ENCODE peak calls at places on chromosomes 12 and 14, in ten cellular contexts. One of them, this sample, is unnamed. For H3K4me1 and H3K36me3, the result is how much of the 10 kb centered on the place peaks cover.

GRCh38 chr12:93060666-93061413 is 131.7 kb upstream of the EEA1 start:
- DNase-seq in PC-9: no peak
- DNase-seq in K562: peak
- DNase-seq in endothelial cell of umbilical vein: peak
- DNase-seq in fibroblast of lung: peak
- DNase-seq in aorta: no peak
- DNase-seq in left ventricle myocardium inferior: no peak
- DNase-seq in heart left ventricle: peak
- DNase-seq in HCT116: no peak
- DNase-seq in stomach: no peak
- DNase-seq in this sample: no peak

GRCh38 chr12:98002887-98003493 is 512.4 kb upstream of the TMPO start:
- DNase-seq in PC-9: no peak
- DNase-seq in K562: peak
- DNase-seq in endothelial cell of umbilical vein: peak
- DNase-seq in fibroblast of lung: peak
- DNase-seq in aorta: no peak
- DNase-seq in left ventricle myocardium inferior: no peak
- DNase-seq in heart left ventricle: no peak
- DNase-seq in HCT116: peak
- DNase-seq in stomach: peak
- DNase-seq in this sample: no peak

GRCh38 chr14:85479771-85480170 is 50.2 kb upstream of the FLRT2 start:
- DNase-seq in PC-9: no peak
- DNase-seq in K562: no peak
- DNase-seq in endothelial cell of umbilical vein: no peak
- DNase-seq in fibroblast of lung: no peak
- DNase-seq in aorta: no peak
- DNase-seq in left ventricle myocardium inferior: no peak
- DNase-seq in heart left ventricle: no peak
- DNase-seq in HCT116: no peak
- DNase-seq in stomach: no peak
- DNase-seq in this sample: no peak

GRCh38 chr12:111642681-111643427 is 42.9 kb downstream of the BRAP start:
- DNase-seq in PC-9: no peak
- DNase-seq in K562: peak
- DNase-seq in endothelial cell of umbilical vein: no peak
- DNase-seq in fibroblast of lung: no peak
- DNase-seq in aorta: no peak
- DNase-seq in left ventricle myocardium inferior: no peak
- DNase-seq in heart left ventricle: no peak
- DNase-seq in HCT116: no peak
- DNase-seq in stomach: no peak
- DNase-seq in this sample: no peak

GRCh38 chr14:54420478-54421116 is 20.6 kb downstream of the CNIH1 start:
- DNase-seq in PC-9: no peak
- DNase-seq in K562: peak
- DNase-seq in endothelial cell of umbilical vein: peak
- DNase-seq in fibroblast of lung: peak
- DNase-seq in aorta: no peak
- DNase-seq in left ventricle myocardium inferior: no peak
- DNase-seq in heart left ventricle: no peak
- DNase-seq in HCT116: peak
- DNase-seq in stomach: no peak
- DNase-seq in this sample: no peak

GRCh38 chr12:5549011-5549410 is 117.1 kb downstream of the NTF3 start:
- DNase-seq in PC-9: no peak
- DNase-seq in K562: no peak
- DNase-seq in endothelial cell of umbilical vein: no peak
- DNase-seq in fibroblast of lung: no peak
- DNase-seq in aorta: no peak
- DNase-seq in left ventricle myocardium inferior: no peak
- DNase-seq in heart left ventricle: no peak
- DNase-seq in HCT116: no peak
- DNase-seq in stomach: no peak
- DNase-seq in this sample: no peak

GRCh38 chr12:54404061-54405004 is 14.7 kb downstream of the ITGA5 start:
- DNase-seq in PC-9: no peak
- DNase-seq in K562: peak
- DNase-seq in endothelial cell of umbilical vein: peak
- DNase-seq in fibroblast of lung: peak
- DNase-seq in aorta: no peak
- DNase-seq in left ventricle myocardium inferior: no peak
- DNase-seq in heart left ventricle: peak
- DNase-seq in HCT116: peak
- DNase-seq in stomach: peak
- DNase-seq in this sample: peak

GRCh38 chr14:82710257-82710841 is 1176.7 kb upstream of the SEL1L start:
- DNase-seq in PC-9: peak
- DNase-seq in K562: peak
- DNase-seq in endothelial cell of umbilical vein: peak
- DNase-seq in fibroblast of lung: peak
- DNase-seq in aorta: peak
- DNase-seq in left ventricle myocardium inferior: no peak
- DNase-seq in heart left ventricle: no peak
- DNase-seq in HCT116: peak
- DNase-seq in stomach: peak
- DNase-seq in this sample: no peak

GRCh38 chr12:50505386-50505827 is 622 bp downstream of the DIP2B start:
- DNase-seq in PC-9: no peak
- DNase-seq in K562: peak
- DNase-seq in endothelial cell of umbilical vein: peak
- DNase-seq in fibroblast of lung: peak
- DNase-seq in aorta: no peak
- DNase-seq in left ventricle myocardium inferior: peak
- DNase-seq in heart left ventricle: peak
- DNase-seq in HCT116: no peak
- DNase-seq in stomach: no peak
- DNase-seq in this sample: no peak

GRCh38 chr12:63982787-63983186 is 138.3 kb downstream of the SRGAP1 start:
- DNase-seq in PC-9: no peak
- DNase-seq in K562: no peak
- DNase-seq in endothelial cell of umbilical vein: no peak
- DNase-seq in fibroblast of lung: no peak
- DNase-seq in aorta: no peak
- DNase-seq in left ventricle myocardium inferior: no peak
- DNase-seq in heart left ventricle: no peak
- DNase-seq in HCT116: no peak
- DNase-seq in stomach: no peak
- DNase-seq in this sample: no peak

GRCh38 chr12:2586159-2587035 is 208.4 kb upstream of the FKBP4 start:
- DNase-seq in PC-9: no peak
- DNase-seq in K562: no peak
- DNase-seq in endothelial cell of umbilical vein: no peak
- DNase-seq in fibroblast of lung: peak
- DNase-seq in aorta: no peak
- DNase-seq in left ventricle myocardium inferior: no peak
- DNase-seq in heart left ventricle: no peak
- DNase-seq in HCT116: no peak
- DNase-seq in stomach: peak
- DNase-seq in this sample: no peak

GRCh38 chr14:77212933-77213656 is 31.5 kb downstream of the TMEM63C start:
- DNase-seq in PC-9: peak
- DNase-seq in K562: peak
- DNase-seq in endothelial cell of umbilical vein: no peak
- DNase-seq in fibroblast of lung: peak
- DNase-seq in aorta: no peak
- DNase-seq in left ventricle myocardium inferior: no peak
- DNase-seq in heart left ventricle: no peak
- DNase-seq in HCT116: peak
- DNase-seq in stomach: peak
- DNase-seq in this sample: no peak

GRCh38 chr14:50319293-50319692 is 7.2 kb downstream of the DMAC2L start:
- DNase-seq in PC-9: no peak
- DNase-seq in K562: no peak
- DNase-seq in endothelial cell of umbilical vein: no peak
- DNase-seq in fibroblast of lung: no peak
- DNase-seq in aorta: no peak
- DNase-seq in left ventricle myocardium inferior: no peak
- DNase-seq in heart left ventricle: no peak
- DNase-seq in HCT116: no peak
- DNase-seq in stomach: no peak
- DNase-seq in this sample: no peak

GRCh38 chr12:52156757-52157565 is 34.9 kb downstream of the KRT80 start:
- DNase-seq in PC-9: peak
- DNase-seq in K562: peak
- DNase-seq in endothelial cell of umbilical vein: peak
- DNase-seq in fibroblast of lung: no peak
- DNase-seq in aorta: peak
- DNase-seq in left ventricle myocardium inferior: peak
- DNase-seq in heart left ventricle: peak
- DNase-seq in HCT116: no peak
- DNase-seq in stomach: peak
- DNase-seq in this sample: peak

GRCh38 chr12:108686753-108687152 is 44.6 kb downstream of the CORO1C start:
- DNase-seq in PC-9: no peak
- DNase-seq in K562: no peak
- DNase-seq in endothelial cell of umbilical vein: no peak
- DNase-seq in fibroblast of lung: no peak
- DNase-seq in aorta: no peak
- DNase-seq in left ventricle myocardium inferior: peak
- DNase-seq in heart left ventricle: peak
- DNase-seq in HCT116: no peak
- DNase-seq in stomach: no peak
- DNase-seq in this sample: no peak
- H3K4me1 ChIP-seq in PC-9: under half
- H3K4me1 ChIP-seq in K562: under half
- H3K4me1 ChIP-seq in endothelial cell of umbilical vein: half or more
- H3K4me1 ChIP-seq in fibroblast of lung: under half
- H3K4me1 ChIP-seq in aorta: under half
- H3K4me1 ChIP-seq in left ventricle myocardium inferior: half or more
- H3K4me1 ChIP-seq in heart left ventricle: half or more
- H3K4me1 ChIP-seq in HCT116: under half
- H3K4me1 ChIP-seq in stomach: half or more
- H3K4me1 ChIP-seq in this sample: under half

DNA sequence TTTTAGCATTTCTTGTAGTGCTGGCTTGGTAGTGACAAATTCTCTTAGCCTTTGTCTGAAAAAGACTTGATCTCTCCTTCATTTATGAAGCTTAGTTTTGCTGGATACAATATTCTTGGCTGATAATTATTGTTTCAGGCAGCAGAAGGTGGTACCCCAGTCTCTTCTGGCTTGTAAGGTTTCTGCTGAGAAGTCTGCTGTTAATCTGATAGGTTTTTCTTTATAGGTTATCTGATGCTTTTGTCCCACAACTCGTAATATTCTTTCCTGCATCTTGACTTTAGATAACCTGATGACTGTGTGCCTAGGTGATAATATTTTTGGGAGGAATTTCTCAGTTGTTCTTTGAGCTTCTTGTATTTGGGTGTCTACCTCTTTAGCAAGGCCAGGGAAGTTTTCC is 41.2 kb downstream of the AEBP2 start:
- DNase-seq in PC-9: no peak
- DNase-seq in K562: no peak
- DNase-seq in endothelial cell of umbilical vein: no peak
- DNase-seq in fibroblast of lung: no peak
- DNase-seq in aorta: no peak
- DNase-seq in left ventricle myocardium inferior: no peak
- DNase-seq in heart left ventricle: no peak
- DNase-seq in HCT116: no peak
- DNase-seq in stomach: no peak
- DNase-seq in this sample: no peak
- H3K36me3 ChIP-seq in PC-9: under half
- H3K36me3 ChIP-seq in K562: under half
- H3K36me3 ChIP-seq in endothelial cell of umbilical vein: under half
- H3K36me3 ChIP-seq in fibroblast of lung: under half
- H3K36me3 ChIP-seq in aorta: under half
- H3K36me3 ChIP-seq in left ventricle myocardium inferior: under half
- H3K36me3 ChIP-seq in heart left ventricle: under half
- H3K36me3 ChIP-seq in HCT116: under half
- H3K36me3 ChIP-seq in stomach: under half
- H3K36me3 ChIP-seq in this sample: under half

DNA sequence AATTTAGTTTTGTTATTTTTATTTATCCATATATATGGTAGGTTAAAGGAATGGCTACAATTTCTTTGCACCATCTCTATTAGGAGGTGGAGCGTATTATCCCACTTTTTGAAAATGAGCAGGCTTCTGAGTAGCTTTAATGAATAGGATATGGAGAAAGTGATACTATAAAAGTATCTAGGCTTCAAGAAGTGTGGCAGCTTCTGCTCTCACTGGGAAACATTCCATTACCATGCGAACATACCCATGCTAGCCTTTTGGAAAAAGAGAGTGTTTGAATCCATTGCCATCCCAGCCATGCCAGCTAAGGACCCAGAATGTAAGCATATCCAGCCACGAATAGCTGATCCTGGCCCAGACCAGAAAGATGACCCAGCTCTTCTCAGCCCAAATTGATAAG is 107.3 kb downstream of the SLC38A4 start:
- DNase-seq in PC-9: no peak
- DNase-seq in K562: no peak
- DNase-seq in endothelial cell of umbilical vein: no peak
- DNase-seq in fibroblast of lung: no peak
- DNase-seq in aorta: no peak
- DNase-seq in left ventricle myocardium inferior: no peak
- DNase-seq in heart left ventricle: no peak
- DNase-seq in HCT116: no peak
- DNase-seq in stomach: no peak
- DNase-seq in this sample: no peak
- H3K27ac ChIP-seq in PC-9: no peak
- H3K27ac ChIP-seq in K562: no peak
- H3K27ac ChIP-seq in endothelial cell of umbilical vein: no peak
- H3K27ac ChIP-seq in fibroblast of lung: no peak
- H3K27ac ChIP-seq in aorta: no peak
- H3K27ac ChIP-seq in left ventricle myocardium inferior: no peak
- H3K27ac ChIP-seq in heart left ventricle: no peak
- H3K27ac ChIP-seq in HCT116: no peak
- H3K27ac ChIP-seq in stomach: no peak
- H3K27ac ChIP-seq in this sample: no peak

GRCh38 chr12:31317471-31318397 is 8.2 kb downstream of the SINHCAF start:
- DNase-seq in PC-9: no peak
- DNase-seq in K562: no peak
- DNase-seq in endothelial cell of umbilical vein: peak
- DNase-seq in fibroblast of lung: peak
- DNase-seq in aorta: no peak
- DNase-seq in left ventricle myocardium inferior: no peak
- DNase-seq in heart left ventricle: no peak
- DNase-seq in HCT116: no peak
- DNase-seq in stomach: no peak
- DNase-seq in this sample: no peak

GRCh38 chr12:31315089-31315725 is 10.7 kb downstream of the SINHCAF start:
- DNase-seq in PC-9: no peak
- DNase-seq in K562: no peak
- DNase-seq in endothelial cell of umbilical vein: peak
- DNase-seq in fibroblast of lung: peak
- DNase-seq in aorta: no peak
- DNase-seq in left ventricle myocardium inferior: no peak
- DNase-seq in heart left ventricle: no peak
- DNase-seq in HCT116: no peak
- DNase-seq in stomach: no peak
- DNase-seq in this sample: no peak

GRCh38 chr12:31318870-31319269 is 7.1 kb downstream of the SINHCAF start:
- DNase-seq in PC-9: no peak
- DNase-seq in K562: no peak
- DNase-seq in endothelial cell of umbilical vein: no peak
- DNase-seq in fibroblast of lung: no peak
- DNase-seq in aorta: no peak
- DNase-seq in left ventricle myocardium inferior: no peak
- DNase-seq in heart left ventricle: no peak
- DNase-seq in HCT116: no peak
- DNase-seq in stomach: no peak
- DNase-seq in this sample: no peak

GRCh38 chr12:31315779-31316465 is 10.0 kb downstream of the SINHCAF start:
- DNase-seq in PC-9: no peak
- DNase-seq in K562: no peak
- DNase-seq in endothelial cell of umbilical vein: no peak
- DNase-seq in fibroblast of lung: no peak
- DNase-seq in aorta: no peak
- DNase-seq in left ventricle myocardium inferior: no peak
- DNase-seq in heart left ventricle: no peak
- DNase-seq in HCT116: no peak
- DNase-seq in stomach: no peak
- DNase-seq in this sample: no peak

GRCh38 chr12:31316964-31317363 is 9.0 kb downstream of the SINHCAF start:
- DNase-seq in PC-9: no peak
- DNase-seq in K562: no peak
- DNase-seq in endothelial cell of umbilical vein: no peak
- DNase-seq in fibroblast of lung: no peak
- DNase-seq in aorta: no peak
- DNase-seq in left ventricle myocardium inferior: no peak
- DNase-seq in heart left ventricle: no peak
- DNase-seq in HCT116: no peak
- DNase-seq in stomach: no peak
- DNase-seq in this sample: no peak
- H3K4me1 ChIP-seq in PC-9: half or more
- H3K4me1 ChIP-seq in K562: under half
- H3K4me1 ChIP-seq in endothelial cell of umbilical vein: under half
- H3K4me1 ChIP-seq in fibroblast of lung: under half
- H3K4me1 ChIP-seq in aorta: under half
- H3K4me1 ChIP-seq in left ventricle myocardium inferior: under half
- H3K4me1 ChIP-seq in heart left ventricle: under half
- H3K4me1 ChIP-seq in HCT116: under half
- H3K4me1 ChIP-seq in stomach: under half
- H3K4me1 ChIP-seq in this sample: under half